ENCODE peak calls at places on chromosomes 1 and 21, in seven cellular contexts. One of them, this sample, is unnamed.

GRCh38 chr1:95304803-95305202 is 70.8 kb downstream of the RWDD3 start:
- DNase-seq in HepG2: no peak
- DNase-seq in SK-N-SH: no peak
- DNase-seq in GM12878: no peak
- DNase-seq in K562: no peak
- DNase-seq in HCT116: no peak
- DNase-seq in H1: no peak
- DNase-seq in this sample: no peak

GRCh38 chr1:2242814-2243725 is 15.0 kb downstream of the SKI start:
- DNase-seq in GM12878: no peak
- DNase-seq in H1: no peak
- DNase-seq in K562: no peak
- DNase-seq in HepG2: no peak
- DNase-seq in SK-N-SH: no peak
- DNase-seq in HCT116: no peak
- DNase-seq in this sample: no peak

GRCh38 chr1:187153047-187153446 is 324.3 kb downstream of the PLA2G4A start:
- DNase-seq in SK-N-SH: no peak
- DNase-seq in GM12878: no peak
- DNase-seq in H1: no peak
- DNase-seq in HepG2: no peak
- DNase-seq in HCT116: no peak
- DNase-seq in K562: no peak
- DNase-seq in this sample: no peak

GRCh38 chr1:81433676-81434075 is 367.1 kb upstream of the ADGRL2 start:
- DNase-seq in K562: no peak
- DNase-seq in HepG2: no peak
- DNase-seq in GM12878: no peak
- DNase-seq in SK-N-SH: no peak
- DNase-seq in H1: no peak
- DNase-seq in HCT116: no peak
- DNase-seq in this sample: no peak

GRCh38 chr1:160624464-160624863 is 22.4 kb downstream of the SLAMF1 start:
- DNase-seq in H1: no peak
- DNase-seq in GM12878: no peak
- DNase-seq in HepG2: no peak
- DNase-seq in SK-N-SH: no peak
- DNase-seq in HCT116: no peak
- DNase-seq in K562: no peak
- DNase-seq in this sample: no peak

GRCh38 chr21:37072239-37072987 is 458 bp downstream of the PIGP start:
- DNase-seq in HCT116: no peak
- DNase-seq in GM12878: no peak
- DNase-seq in K562: peak; percentile 77
- DNase-seq in SK-N-SH: no peak
- DNase-seq in HepG2: no peak
- DNase-seq in H1: no peak
- DNase-seq in this sample: peak; percentile 92

GRCh38 chr1:35931424-35932157 is 686 bp downstream of the AGO3 start:
- DNase-seq in HepG2: peak; percentile 3
- DNase-seq in K562: peak; percentile 56
- DNase-seq in HCT116: no peak
- DNase-seq in H1: no peak
- DNase-seq in GM12878: no peak
- DNase-seq in SK-N-SH: peak; percentile 22
- DNase-seq in this sample: peak; percentile 15

GRCh38 chr21:17783816-17784598 is 35.1 kb downstream of the C21orf91 start:
- DNase-seq in HepG2: no peak
- DNase-seq in SK-N-SH: no peak
- DNase-seq in GM12878: peak; percentile 89
- DNase-seq in K562: no peak
- DNase-seq in HCT116: no peak
- DNase-seq in H1: no peak
- DNase-seq in this sample: no peak

GRCh38 chr1:48917901-48918603 is 141.4 kb upstream of the BEND5 start:
- DNase-seq in GM12878: no peak
- DNase-seq in HCT116: no peak
- DNase-seq in H1: no peak
- DNase-seq in SK-N-SH: peak; percentile 49
- DNase-seq in HepG2: peak; percentile 24
- DNase-seq in K562: no peak
- DNase-seq in this sample: no peak

GRCh38 chr21:43187715-43188114 is 18.9 kb downstream of the CRYAA start:
- DNase-seq in HCT116: no peak
- DNase-seq in SK-N-SH: no peak
- DNase-seq in H1: no peak
- DNase-seq in GM12878: no peak
- DNase-seq in K562: no peak
- DNase-seq in HepG2: no peak
- DNase-seq in this sample: no peak

GRCh38 chr1:20281801-20282200 is 8.9 kb upstream of the VWA5B1 start:
- DNase-seq in H1: no peak
- DNase-seq in SK-N-SH: no peak
- DNase-seq in HepG2: no peak
- DNase-seq in GM12878: no peak
- DNase-seq in HCT116: no peak
- DNase-seq in K562: no peak
- DNase-seq in this sample: no peak

GRCh38 chr1:223712184-223712855 is at the start of gene CAPN2:
- DNase-seq in HCT116: no peak
- DNase-seq in H1: peak; percentile 83
- DNase-seq in GM12878: no peak
- DNase-seq in HepG2: no peak
- DNase-seq in K562: peak; percentile 88
- DNase-seq in SK-N-SH: peak; percentile 96
- DNase-seq in this sample: peak; percentile 90

GRCh38 chr1:205843031-205843859 is 6.7 kb downstream of the PM20D1 start:
- DNase-seq in HepG2: no peak
- DNase-seq in SK-N-SH: no peak
- DNase-seq in H1: no peak
- DNase-seq in HCT116: no peak
- DNase-seq in GM12878: no peak
- DNase-seq in K562: no peak
- DNase-seq in this sample: peak; percentile 14

GRCh38 chr1:64077281-64077940 is 126.0 kb upstream of the UBE2U start:
- DNase-seq in H1: no peak
- DNase-seq in SK-N-SH: no peak
- DNase-seq in GM12878: no peak
- DNase-seq in HepG2: no peak
- DNase-seq in K562: no peak
- DNase-seq in HCT116: no peak
- DNase-seq in this sample: no peak

GRCh38 chr1:88079036-88079435 is 605.0 kb upstream of the PKN2 start:
- DNase-seq in GM12878: no peak
- DNase-seq in HCT116: peak; percentile 15
- DNase-seq in HepG2: peak; percentile 18
- DNase-seq in H1: no peak
- DNase-seq in SK-N-SH: peak; percentile 3
- DNase-seq in K562: no peak
- DNase-seq in this sample: peak; percentile 6

GRCh38 chr1:7371926-7372325 is 399.2 kb upstream of the VAMP3 start:
- DNase-seq in HCT116: no peak
- DNase-seq in K562: no peak
- DNase-seq in SK-N-SH: no peak
- DNase-seq in HepG2: no peak
- DNase-seq in H1: no peak
- DNase-seq in GM12878: no peak
- DNase-seq in this sample: no peak

GRCh38 chr1:46039571-46040052 is 92.8 kb downstream of the PIK3R3 start:
- DNase-seq in H1: no peak
- DNase-seq in HepG2: no peak
- DNase-seq in GM12878: no peak
- DNase-seq in HCT116: no peak
- DNase-seq in K562: peak; percentile 29
- DNase-seq in SK-N-SH: no peak
- DNase-seq in this sample: no peak

GRCh38 chr1:227490478-227490877 is 72.9 kb upstream of the ZNF678 start:
- DNase-seq in K562: no peak
- DNase-seq in SK-N-SH: no peak
- DNase-seq in HCT116: no peak
- DNase-seq in GM12878: no peak
- DNase-seq in H1: no peak
- DNase-seq in HepG2: no peak
- DNase-seq in this sample: no peak

GRCh38 chr1:2087766-2088165 is 37.6 kb downstream of the PRKCZ start:
- DNase-seq in GM12878: no peak
- DNase-seq in H1: no peak
- DNase-seq in HepG2: no peak
- DNase-seq in SK-N-SH: no peak
- DNase-seq in HCT116: no peak
- DNase-seq in K562: no peak
- DNase-seq in this sample: no peak

GRCh38 chr1:23963617-23964234 is 4.1 kb downstream of the PNRC2 start:
- DNase-seq in SK-N-SH: no peak
- DNase-seq in HCT116: no peak
- DNase-seq in GM12878: no peak
- DNase-seq in H1: no peak
- DNase-seq in K562: no peak
- DNase-seq in HepG2: no peak
- DNase-seq in this sample: no peak

GRCh38 chr21:46226920-46227599 is 1.5 kb downstream of the LSS start:
- DNase-seq in HCT116: no peak
- DNase-seq in GM12878: peak; percentile 51
- DNase-seq in H1: no peak
- DNase-seq in HepG2: no peak
- DNase-seq in K562: peak; percentile 31
- DNase-seq in SK-N-SH: no peak
- DNase-seq in this sample: no peak

GRCh38 chr1:99816656-99817055 is 33.5 kb upstream of the AGL start:
- DNase-seq in SK-N-SH: no peak
- DNase-seq in K562: no peak
- DNase-seq in GM12878: no peak
- DNase-seq in H1: no peak
- DNase-seq in HepG2: no peak
- DNase-seq in HCT116: no peak
- DNase-seq in this sample: no peak

GRCh38 chr1:232620356-232620841 is 9.5 kb downstream of the SIPA1L2 start:
- DNase-seq in GM12878: no peak
- DNase-seq in K562: peak; percentile 8
- DNase-seq in HCT116: no peak
- DNase-seq in SK-N-SH: peak; percentile 71
- DNase-seq in H1: no peak
- DNase-seq in HepG2: no peak
- DNase-seq in this sample: no peak

GRCh38 chr1:202661136-202661845 is 49.0 kb downstream of the SYT2 start:
- DNase-seq in HCT116: peak; percentile 8
- DNase-seq in GM12878: no peak
- DNase-seq in K562: no peak
- DNase-seq in SK-N-SH: no peak
- DNase-seq in HepG2: no peak
- DNase-seq in H1: no peak
- DNase-seq in this sample: no peak
- TF ChIP-seq JUND in HCT116: no peak
- TF ChIP-seq JUND in GM12878: no peak
- TF ChIP-seq JUND in K562: no peak
- TF ChIP-seq JUND in SK-N-SH: no peak
- TF ChIP-seq JUND in HepG2: no peak
- TF ChIP-seq JUND in H1: no peak
- TF ChIP-seq JUND in this sample: no peak

GRCh38 chr1:93648656-93649055 is 33.0 kb downstream of the BCAR3 start:
- DNase-seq in K562: no peak
- DNase-seq in HepG2: no peak
- DNase-seq in HCT116: no peak
- DNase-seq in H1: no peak
- DNase-seq in SK-N-SH: no peak
- DNase-seq in GM12878: no peak
- DNase-seq in this sample: no peak
- TF ChIP-seq JUND in K562: no peak
- TF ChIP-seq JUND in HepG2: no peak
- TF ChIP-seq JUND in HCT116: no peak
- TF ChIP-seq JUND in H1: no peak
- TF ChIP-seq JUND in SK-N-SH: no peak
- TF ChIP-seq JUND in GM12878: no peak
- TF ChIP-seq JUND in this sample: no peak

DNA sequence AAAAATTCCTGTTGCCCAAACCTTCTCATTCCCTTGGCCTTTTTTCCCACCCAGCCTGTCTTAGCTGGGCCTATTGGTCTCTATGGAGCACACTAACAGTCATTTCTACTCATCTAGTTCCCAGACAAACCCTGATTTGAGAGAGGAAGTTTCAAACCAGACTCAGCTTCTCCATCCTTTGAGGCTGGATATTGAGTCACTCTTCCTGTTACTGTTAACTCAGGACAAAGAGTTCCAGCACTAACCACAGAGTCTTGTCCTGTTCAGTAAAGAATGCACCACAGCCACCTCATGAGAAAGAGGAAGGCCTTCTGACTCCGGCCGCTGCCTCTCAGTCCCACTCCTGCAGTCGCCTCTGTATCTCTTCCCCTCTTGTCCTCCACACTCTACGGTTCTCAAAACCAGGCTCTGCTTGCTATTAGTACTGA is 137.8 kb downstream of the PTPRC start:
- DNase-seq in HCT116: no peak
- DNase-seq in GM12878: no peak
- DNase-seq in HepG2: no peak
- DNase-seq in SK-N-SH: no peak
- DNase-seq in H1: no peak
- DNase-seq in K562: no peak
- DNase-seq in this sample: no peak
- TF ChIP-seq JUND in HCT116: no peak
- TF ChIP-seq JUND in GM12878: no peak
- TF ChIP-seq JUND in HepG2: no peak
- TF ChIP-seq JUND in SK-N-SH: peak; percentile 42
- TF ChIP-seq JUND in H1: no peak
- TF ChIP-seq JUND in K562: no peak
- TF ChIP-seq JUND in this sample: no peak

GRCh38 chr1:79197421-79197820 is 190.9 kb upstream of the ADGRL4 start:
- DNase-seq in SK-N-SH: peak; percentile 2
- DNase-seq in GM12878: no peak
- DNase-seq in HepG2: no peak
- DNase-seq in H1: no peak
- DNase-seq in HCT116: peak; percentile 22
- DNase-seq in K562: no peak
- DNase-seq in this sample: peak; percentile 2

GRCh38 chr1:79190074-79190473 is 183.5 kb upstream of the ADGRL4 start:
- DNase-seq in GM12878: peak; percentile 16
- DNase-seq in HepG2: no peak
- DNase-seq in K562: no peak
- DNase-seq in SK-N-SH: no peak
- DNase-seq in H1: no peak
- DNase-seq in HCT116: no peak
- DNase-seq in this sample: peak; percentile 14

GRCh38 chr1:79188371-79188770 is 181.8 kb upstream of the ADGRL4 start:
- DNase-seq in HCT116: no peak
- DNase-seq in HepG2: no peak
- DNase-seq in GM12878: no peak
- DNase-seq in SK-N-SH: no peak
- DNase-seq in K562: no peak
- DNase-seq in H1: no peak
- DNase-seq in this sample: no peak

GRCh38 chr1:79198841-79199240 is 192.3 kb upstream of the ADGRL4 start:
- DNase-seq in GM12878: no peak
- DNase-seq in HCT116: no peak
- DNase-seq in HepG2: no peak
- DNase-seq in K562: no peak
- DNase-seq in SK-N-SH: no peak
- DNase-seq in H1: no peak
- DNase-seq in this sample: no peak

GRCh38 chr1:79193211-79194079 is 186.9 kb upstream of the ADGRL4 start:
- DNase-seq in SK-N-SH: no peak
- DNase-seq in H1: peak; percentile 42
- DNase-seq in HepG2: no peak
- DNase-seq in K562: no peak
- DNase-seq in HCT116: peak; percentile 34
- DNase-seq in GM12878: peak; percentile 41
- DNase-seq in this sample: no peak
- TF ChIP-seq JUND in SK-N-SH: no peak
- TF ChIP-seq JUND in H1: no peak
- TF ChIP-seq JUND in HepG2: no peak
- TF ChIP-seq JUND in K562: no peak
- TF ChIP-seq JUND in HCT116: peak; percentile 24
- TF ChIP-seq JUND in GM12878: peak; percentile 73
- TF ChIP-seq JUND in this sample: no peak